ENCODE peak calls at places on chromosome 3, in eight cellular contexts. P is body of pancreas, G is stomach, H is ovary, Z is esophagus muscularis mucosa, E is HepG2, S is adrenal gland, F is uterus. C is an unnamed sample.

GRCh38 chr3:71397046-71397445 is 186.5 kb downstream of the FOXP1 start:
- DNase-seq in P (peak), G (no peak), H (no peak), Z (no peak), E (peak), S (peak), F (no peak), C (peak)

GRCh38 chr3:134447371-134447770 is 38.4 kb downstream of the ANAPC13 start:
- DNase-seq in P (no peak), G (no peak), H (no peak), Z (peak), E (no peak), S (no peak), F (no peak), C (no peak)

GRCh38 chr3:71694358-71694999 is 30.7 kb downstream of the EIF4E3 start:
- DNase-seq in P (no peak), G (no peak), H (no peak), Z (no peak), E (no peak), S (no peak), F (no peak), C (no peak)

GRCh38 chr3:191963182-191963581 is 502.2 kb downstream of the PYDC2 start:
- DNase-seq in P (no peak), G (no peak), H (no peak), Z (no peak), E (no peak), S (no peak), F (no peak), C (no peak)

GRCh38 chr3:184814214-184814613 is 2.2 kb downstream of the VPS8 start:
- DNase-seq in P (no peak), G (no peak), H (no peak), Z (peak), E (no peak), S (no peak), F (no peak), C (no peak)

GRCh38 chr3:69411331-69411730 is 25.4 kb upstream of the FRMD4B start:
- DNase-seq in P (no peak), G (no peak), H (no peak), Z (no peak), E (no peak), S (no peak), F (no peak), C (no peak)

GRCh38 chr3:72329354-72329753 is 518.9 kb downstream of the SHQ1 start:
- DNase-seq in P (peak), G (no peak), H (peak), Z (no peak), E (no peak), S (no peak), F (peak), C (no peak)

GRCh38 chr3:112074006-112074405 is 12.2 kb upstream of the C3orf52 start:
- DNase-seq in P (no peak), G (no peak), H (no peak), Z (no peak), E (no peak), S (no peak), F (no peak), C (no peak)

GRCh38 chr3:146969356-146969755 is 364.2 kb upstream of the PLSCR5 start:
- DNase-seq in P (no peak), G (no peak), H (no peak), Z (no peak), E (no peak), S (no peak), F (no peak), C (no peak)

GRCh38 chr3:5653426-5653825 is 465.9 kb downstream of the EDEM1 start:
- DNase-seq in P (no peak), G (no peak), H (no peak), Z (no peak), E (no peak), S (no peak), F (no peak), C (no peak)

GRCh38 chr3:140050977-140051957 is 116.3 kb downstream of the CLSTN2 start:
- DNase-seq in P (peak), G (no peak), H (peak), Z (peak), E (peak), S (peak), F (no peak), C (peak)

GRCh38 chr3:3765661-3766060 is 33.6 kb upstream of the LRRN1 start:
- DNase-seq in P (no peak), G (no peak), H (no peak), Z (no peak), E (no peak), S (no peak), F (no peak), C (no peak)

GRCh38 chr3:190036631-190037030 is 84.1 kb downstream of the P3H2 start:
- DNase-seq in P (no peak), G (no peak), H (no peak), Z (no peak), E (no peak), S (peak), F (no peak), C (no peak)

GRCh38 chr3:57068437-57069089 is 8.1 kb downstream of the SPATA12 start:
- DNase-seq in P (peak), G (no peak), H (no peak), Z (peak), E (no peak), S (peak), F (peak), C (peak)

GRCh38 chr3:66615643-66616301 is 115.0 kb upstream of the LRIG1 start:
- DNase-seq in P (no peak), G (no peak), H (no peak), Z (no peak), E (no peak), S (no peak), F (no peak), C (no peak)

GRCh38 chr3:71416868-71417267 is 166.7 kb downstream of the FOXP1 start:
- DNase-seq in P (no peak), G (no peak), H (no peak), Z (no peak), E (peak), S (no peak), F (no peak), C (peak)

GRCh38 chr3:62376906-62377865 is 3.8 kb upstream of the FEZF2 start:
- DNase-seq in P (no peak), G (no peak), H (no peak), Z (no peak), E (no peak), S (no peak), F (no peak), C (no peak)

GRCh38 chr3:143329567-143330164 is 210.1 kb downstream of the CHST2 start:
- DNase-seq in P (peak), G (no peak), H (peak), Z (no peak), E (peak), S (peak), F (no peak), C (no peak)

GRCh38 chr3:5194801-5195509 is 7.4 kb downstream of the EDEM1 start:
- DNase-seq in P (peak), G (no peak), H (no peak), Z (no peak), E (peak), S (peak), F (peak), C (peak)

GRCh38 chr3:129708328-129708861 is 101.9 kb upstream of the PLXND1 start:
- DNase-seq in P (no peak), G (no peak), H (no peak), Z (no peak), E (no peak), S (no peak), F (no peak), C (no peak)

GRCh38 chr3:134605506-134605905 is 45.3 kb downstream of the KY start:
- DNase-seq in P (no peak), G (no peak), H (no peak), Z (no peak), E (no peak), S (no peak), F (no peak), C (no peak)

GRCh38 chr3:149765762-149766334 is 13.6 kb upstream of the COMMD2 start:
- DNase-seq in P (no peak), G (no peak), H (no peak), Z (no peak), E (peak), S (no peak), F (no peak), C (peak)

GRCh38 chr3:126554560-126555525 is 3.9 kb downstream of the C3orf22 start:
- DNase-seq in P (peak), G (peak), H (no peak), Z (no peak), E (peak), S (no peak), F (peak), C (no peak)

GRCh38 chr3:122615303-122615702 is 37.9 kb downstream of the PARP15 start:
- DNase-seq in P (no peak), G (no peak), H (no peak), Z (no peak), E (no peak), S (no peak), F (no peak), C (no peak)

GRCh38 chr3:107443461-107443860 is 66.2 kb downstream of the CCDC54 start:
- DNase-seq in P (no peak), G (no peak), H (no peak), Z (no peak), E (no peak), S (no peak), F (no peak), C (no peak)

GRCh38 chr3:185709241-185709955 is 115.4 kb downstream of the IGF2BP2 start:
- DNase-seq in P (no peak), G (no peak), H (no peak), Z (no peak), E (no peak), S (no peak), F (no peak), C (no peak)

GRCh38 chr3:45583021-45583851 is 11.3 kb upstream of the LIMD1 start:
- DNase-seq in P (peak), G (no peak), H (peak), Z (no peak), E (peak), S (peak), F (peak), C (no peak)

DNA sequence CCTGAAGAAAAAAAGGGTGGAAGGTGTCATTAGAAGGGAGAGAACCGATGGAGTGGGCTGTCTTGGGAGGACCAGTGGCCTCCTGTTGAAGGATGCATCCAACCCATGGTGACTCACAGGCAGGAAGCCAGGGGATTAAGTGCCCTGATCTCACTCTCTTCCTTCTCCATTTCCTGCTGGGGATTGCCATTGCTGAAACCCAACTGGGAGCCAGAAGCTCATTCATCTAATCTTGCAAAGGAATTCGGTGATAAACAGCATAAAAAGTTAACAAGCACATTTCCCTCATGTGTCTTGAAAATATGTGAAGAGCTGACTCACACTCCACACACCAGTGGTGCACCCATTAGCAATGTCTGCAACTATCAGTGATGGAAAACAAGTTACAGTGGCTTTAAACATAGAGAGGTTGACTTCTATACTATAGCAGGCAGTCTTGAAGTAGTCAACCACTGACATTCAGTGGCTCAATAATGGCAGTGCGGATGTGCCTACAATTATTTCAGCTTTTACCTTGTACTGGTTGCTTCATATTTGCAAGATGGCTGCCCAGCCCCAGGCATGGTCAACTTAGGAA is 12.8 kb upstream of the CSRNP1 start:
- DNase-seq in P (no peak), G (no peak), H (no peak), Z (no peak), E (no peak), S (no peak), F (no peak), C (no peak)
- TF ChIP-seq POLR2A in P (no peak), G (no peak), H (no peak), Z (no peak), E (no peak), S (no peak), F (no peak), C (no peak)

GRCh38 chr3:16378920-16379319 is 113.9 kb downstream of the OXNAD1 start:
- DNase-seq in P (no peak), G (no peak), H (no peak), Z (no peak), E (no peak), S (no peak), F (no peak), C (no peak)
- TF ChIP-seq POLR2A in P (no peak), G (no peak), H (no peak), Z (no peak), E (no peak), S (no peak), F (no peak), C (no peak)

GRCh38 chr3:123700791-123701712 is 116.2 kb upstream of the HACD2 start:
- DNase-seq in P (peak), G (no peak), H (peak), Z (no peak), E (no peak), S (no peak), F (peak), C (no peak)
- TF ChIP-seq POLR2A in P (no peak), G (no peak), H (no peak), Z (peak), E (no peak), S (no peak), F (peak), C (no peak)

GRCh38 chr3:172375206-172375850 is 72.9 kb downstream of the GHSR start:
- DNase-seq in P (no peak), G (no peak), H (no peak), Z (no peak), E (no peak), S (no peak), F (no peak), C (no peak)
- TF ChIP-seq POLR2A in P (no peak), G (no peak), H (no peak), Z (no peak), E (no peak), S (no peak), F (no peak), C (no peak)

DNA sequence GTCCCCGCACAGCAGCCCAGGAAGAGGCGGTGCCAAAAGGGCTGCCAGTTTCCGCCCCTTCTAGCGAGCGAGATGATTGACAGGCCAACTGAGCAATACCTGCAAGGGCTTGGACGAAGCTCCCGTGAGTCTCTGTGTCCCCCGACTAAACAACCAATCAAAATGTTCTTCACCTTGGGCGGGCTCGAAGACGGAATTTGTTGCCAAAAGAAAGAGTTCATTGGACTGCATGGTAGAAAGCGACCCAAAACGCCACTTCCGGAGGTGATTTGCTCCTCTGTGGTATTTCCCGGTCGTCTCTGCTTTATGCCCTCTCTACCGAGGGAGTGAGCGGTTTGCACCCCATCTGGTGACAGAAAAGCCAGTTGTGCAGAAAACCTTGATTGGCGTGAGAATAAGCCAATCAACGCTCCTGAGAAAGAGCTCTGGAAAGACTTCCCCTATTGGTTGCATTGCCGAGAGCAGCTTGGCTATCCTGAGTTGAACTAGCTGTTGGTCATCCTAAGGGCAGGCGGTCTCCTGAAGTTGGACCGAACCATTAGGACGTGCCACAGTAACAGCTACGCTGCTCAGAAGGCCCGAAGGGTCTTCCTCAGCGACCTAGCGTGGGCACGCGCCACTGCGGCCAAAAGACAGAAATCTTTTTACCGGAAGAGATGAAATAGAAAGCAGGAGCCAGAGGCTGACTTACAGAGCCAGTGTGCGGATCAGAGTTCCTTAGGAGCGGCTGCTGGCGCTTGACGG is 545 bp upstream of the UBP1 start:
- DNase-seq in P (peak), G (peak), H (no peak), Z (peak), E (peak), S (peak), F (peak), C (peak)
- TF ChIP-seq POLR2A in P (peak), G (peak), H (peak), Z (no peak), E (peak), S (peak), F (peak), C (peak)

GRCh38 chr3:101185341-101185740 is 135.0 kb downstream of the IMPG2 start:
- DNase-seq in P (no peak), G (no peak), H (no peak), Z (no peak), E (no peak), S (no peak), F (no peak), C (no peak)
- TF ChIP-seq POLR2A in P (no peak), G (no peak), H (no peak), Z (no peak), E (no peak), S (no peak), F (no peak), C (no peak)